ENCODE peak calls at places on chromosomes 16 and 17, in five cellular contexts. A, G, F, P and E are unnamed samples.

GRCh38 chr17:80152057-80152831 is 5.3 kb upstream of the EIF4A3 start:
- DNase-seq in A (no peak), G (no peak), F (no peak), P (no peak), E (no peak)

GRCh38 chr16:2019500-2019899 is at the start of gene NPW:
- DNase-seq in A (no peak), G (no peak), F (peak; percentile 68), P (peak; percentile 56), E (no peak)

GRCh38 chr17:27456681-27457404 is 595 bp downstream of the KSR1 start:
- DNase-seq in A (no peak), G (no peak), F (peak; percentile 38), P (peak; percentile 32), E (no peak)

GRCh38 chr16:80317132-80318098 is 223.4 kb upstream of the DYNLRB2 start:
- DNase-seq in A (peak; percentile 4), G (no peak), F (peak; percentile 66), P (peak; percentile 34), E (no peak)

GRCh38 chr17:10198509-10199249 is at the start of gene GAS7:
- DNase-seq in A (no peak), G (no peak), F (peak; percentile 86), P (peak; percentile 91), E (no peak)

GRCh38 chr16:9039208-9039607 is 52.2 kb upstream of the HAPSTR1 start:
- DNase-seq in A (no peak), G (no peak), F (peak; percentile 62), P (peak; percentile 23), E (no peak)

GRCh38 chr17:36183001-36183810 is 6.8 kb upstream of the TBC1D3B start:
- DNase-seq in A (peak; percentile 25), G (peak; percentile 87), F (peak; percentile 92), P (peak; percentile 94), E (peak; percentile 28)

GRCh38 chr16:28596115-28596630 is 677 bp downstream of the SULT1A2 start:
- DNase-seq in A (no peak), G (no peak), F (no peak), P (no peak), E (no peak)

GRCh38 chr17:57553991-57554825 is 190.9 kb downstream of the CCDC182 start:
- DNase-seq in A (no peak), G (no peak), F (peak; percentile 90), P (peak; percentile 92), E (peak; percentile 12)

GRCh38 chr16:11251525-11252481 is 4.2 kb downstream of the SOCS1 start:
- DNase-seq in A (no peak), G (no peak), F (no peak), P (no peak), E (no peak)

GRCh38 chr17:30133197-30133596 is 16.6 kb downstream of the NSRP1 start:
- DNase-seq in A (no peak), G (no peak), F (no peak), P (no peak), E (no peak)

GRCh38 chr17:31008374-31009035 is 37.7 kb downstream of the RNF135 start:
- DNase-seq in A (peak; percentile 42), G (peak; percentile 57), F (peak; percentile 84), P (peak; percentile 85), E (no peak)

GRCh38 chr16:56357291-56357764 is 68.0 kb downstream of the AMFR start:
- DNase-seq in A (peak; percentile 11), G (no peak), F (peak; percentile 8), P (peak; percentile 29), E (peak; percentile 38)

GRCh38 chr17:65185686-65186382 is 48.7 kb downstream of the RGS9 start:
- DNase-seq in A (no peak), G (no peak), F (peak; percentile 48), P (no peak), E (no peak)

GRCh38 chr17:80516533-80516932 is 28.1 kb upstream of the RPTOR start:
- DNase-seq in A (no peak), G (no peak), F (no peak), P (no peak), E (no peak)

GRCh38 chr16:48321307-48322036 is 63.7 kb downstream of the SIAH1 start:
- DNase-seq in A (no peak), G (no peak), F (no peak), P (no peak), E (no peak)

GRCh38 chr17:79631640-79632431 is 21.0 kb upstream of the RBFOX3 start:
- DNase-seq in A (no peak), G (no peak), F (no peak), P (no peak), E (no peak)

GRCh38 chr16:29811896-29812665 is at the start of gene PRRT2:
- DNase-seq in A (peak; percentile 34), G (peak; percentile 18), F (peak; percentile 71), P (peak; percentile 92), E (peak; percentile 57)

GRCh38 chr16:31521368-31521767 is 6.3 kb upstream of the AHSP start:
- DNase-seq in A (no peak), G (no peak), F (no peak), P (no peak), E (no peak)

GRCh38 chr17:74089869-74090464 is 113.5 kb upstream of the RPL38 start:
- DNase-seq in A (peak; percentile 77), G (peak; percentile 41), F (peak; percentile 92), P (peak; percentile 78), E (peak; percentile 43)

GRCh38 chr17:74307984-74308773 is 17.8 kb upstream of the KIF19 start:
- DNase-seq in A (no peak), G (no peak), F (no peak), P (no peak), E (no peak)

GRCh38 chr17:28993013-28993600 is 12.7 kb downstream of the SEZ6 start:
- DNase-seq in A (no peak), G (no peak), F (no peak), P (no peak), E (no peak)

GRCh38 chr16:87448866-87449265 is 44.0 kb downstream of the ZCCHC14 start:
- DNase-seq in A (no peak), G (no peak), F (no peak), P (no peak), E (no peak)

GRCh38 chr17:78252111-78252634 is 20.7 kb downstream of the TMEM235 start:
- DNase-seq in A (no peak), G (peak; percentile 95), F (no peak), P (no peak), E (no peak)

GRCh38 chr16:83214671-83215070 is 587.9 kb downstream of the CDH13 start:
- DNase-seq in A (no peak), G (no peak), F (no peak), P (no peak), E (no peak)

GRCh38 chr16:11084484-11085024 is 140.2 kb downstream of the CLEC16A start:
- DNase-seq in A (peak; percentile 47), G (no peak), F (no peak), P (no peak), E (no peak)

GRCh38 chr16:50367777-50368409 is 895 bp downstream of the BRD7 start:
- DNase-seq in A (peak; percentile 7), G (no peak), F (peak; percentile 33), P (no peak), E (no peak)

GRCh38 chr17:49515196-49515770 is 20.2 kb downstream of the NGFR start:
- DNase-seq in A (peak; percentile 46), G (peak; percentile 88), F (peak; percentile 83), P (peak; percentile 83), E (peak; percentile 81)

GRCh38 chr17:45006927-45007461 is 38.9 kb upstream of the C1QL1 start:
- DNase-seq in A (no peak), G (no peak), F (peak; percentile 71), P (peak; percentile 50), E (no peak)

GRCh38 chr17:14161419-14161818 is 75.2 kb downstream of the CDRT15 start:
- DNase-seq in A (no peak), G (no peak), F (no peak), P (no peak), E (no peak)
- H3F3A ChIP-seq in A (no peaks in the 10 kb centered on the region), G (no peaks in the 10 kb centered on the region), F (no peaks in the 10 kb centered on the region), P (no peaks in the 10 kb centered on the region), E (no peaks in the 10 kb centered on the region)

GRCh38 chr17:42548993-42549755 is 3.5 kb upstream of the HSD17B1 start:
- DNase-seq in A (no peak), G (no peak), F (no peak), P (no peak), E (no peak)

GRCh38 chr17:42544874-42545283 is 7.8 kb upstream of the HSD17B1 start:
- DNase-seq in A (no peak), G (no peak), F (no peak), P (no peak), E (no peak)

GRCh38 chr17:42547001-42547461 is 5.7 kb upstream of the HSD17B1 start:
- DNase-seq in A (no peak), G (no peak), F (no peak), P (no peak), E (no peak)

GRCh38 chr17:42547698-42548069 is 5.0 kb upstream of the HSD17B1 start:
- DNase-seq in A (no peak), G (no peak), F (no peak), P (no peak), E (no peak)

GRCh38 chr17:42548070-42548837 is 4.5 kb upstream of the HSD17B1 start:
- DNase-seq in A (peak; percentile 81), G (peak; percentile 76), F (peak; percentile 98), P (peak; percentile 90), E (no peak)
- TF ChIP-seq CTCF in A (peak; percentile 62), G (peak; percentile 53), F (peak; percentile 89), P (peak; percentile 59), E (peak; percentile 30)

DNA sequence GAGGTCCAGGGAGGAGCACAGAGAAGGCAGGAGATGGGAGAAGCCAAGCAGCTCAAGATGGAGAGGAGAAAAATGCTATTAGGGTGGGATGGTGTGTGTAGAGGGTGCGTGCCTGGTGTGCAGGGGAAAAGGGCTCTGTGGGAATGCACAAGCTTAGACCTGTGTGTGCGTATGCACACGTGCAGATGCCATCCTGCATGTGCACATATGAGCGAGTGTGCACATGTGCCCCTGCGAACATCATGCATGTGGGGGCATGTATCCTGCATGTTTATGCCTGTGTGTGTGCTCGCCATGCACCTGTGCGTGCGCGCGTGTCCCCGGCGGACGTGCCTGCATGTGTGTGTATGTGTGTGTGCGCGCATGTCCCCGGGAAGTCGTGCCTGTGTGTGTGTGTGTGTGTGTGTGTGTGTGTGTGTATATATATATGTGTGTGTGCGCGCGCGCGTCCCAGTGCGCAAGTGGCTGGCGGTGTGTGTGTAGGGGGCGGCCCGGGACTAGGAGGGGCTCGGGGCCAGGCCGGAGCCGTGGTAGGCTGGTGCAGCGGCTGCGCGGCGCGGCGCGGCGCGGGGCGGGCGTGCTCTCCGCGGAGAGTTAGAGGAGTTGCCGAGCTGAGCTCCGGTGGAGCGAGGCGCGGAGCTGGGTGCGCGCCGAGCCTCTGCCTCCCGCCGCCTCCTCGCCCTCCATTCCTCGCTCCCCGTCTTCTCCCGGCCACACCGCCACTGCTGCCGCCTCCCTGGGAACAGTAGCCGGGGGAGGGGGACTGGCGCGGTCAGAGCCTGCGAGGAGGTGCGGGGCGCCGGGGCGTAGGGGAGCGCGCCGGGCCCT is at the start of gene KCNJ12:
- DNase-seq in A (peak; percentile 50), G (no peak), F (peak; percentile 82), P (peak; percentile 80), E (no peak)
- TF ChIP-seq EZH2 in A (no peak), G (no peak), F (no peak), P (no peak), E (no peak)

GRCh38 chr17:69578385-69578936 is 164.0 kb downstream of the MAP2K6 start:
- DNase-seq in A (no peak), G (no peak), F (no peak), P (no peak), E (no peak)

GRCh38 chr17:69579961-69580677 is 165.6 kb downstream of the MAP2K6 start:
- DNase-seq in A (no peak), G (no peak), F (no peak), P (no peak), E (no peak)

GRCh38 chr17:69575346-69575761 is 160.9 kb downstream of the MAP2K6 start:
- DNase-seq in A (peak; percentile 97), G (no peak), F (no peak), P (peak; percentile 43), E (no peak)

GRCh38 chr17:69574257-69575197 is 160.0 kb downstream of the MAP2K6 start:
- DNase-seq in A (peak; percentile 53), G (no peak), F (peak; percentile 38), P (peak; percentile 22), E (no peak)

GRCh38 chr17:69577098-69577497 is 162.6 kb downstream of the MAP2K6 start:
- DNase-seq in A (no peak), G (no peak), F (no peak), P (no peak), E (no peak)
- H3F3A ChIP-seq in A (peaks cover 4% of the 10 kb centered on the region), G (peaks cover 14% of the 10 kb centered on the region), F (no peaks in the 10 kb centered on the region), P (peaks cover 4% of the 10 kb centered on the region), E (peaks cover 15% of the 10 kb centered on the region)